ENCODE peak calls at places on chromosomes 16 and 17, in four cellular contexts. A, F, Z and R are unnamed samples.
A peak's percentile ranks its signal among the peaks of the same experiment; 100 is the strongest.

GRCh38 chr17:38397227-38397626 is 31.0 kb upstream of the ARHGAP23 start:
- DNase-seq in F (no peak), A (no peak), Z (no peak), R (no peak)

GRCh38 chr16:66483689-66484452 is 56.8 kb downstream of the BEAN1 start:
- DNase-seq in A (peak; percentile 89), F (peak; percentile 82), Z (peak; percentile 68), R (peak; percentile 46)

GRCh38 chr17:72463287-72464102 is 342.7 kb downstream of the SOX9 start:
- DNase-seq in F (no peak), A (peak; percentile 15), Z (no peak), R (no peak)

GRCh38 chr16:53678756-53679334 is 24.8 kb downstream of the RPGRIP1L start:
- DNase-seq in F (no peak), Z (no peak), A (no peak), R (peak; percentile 6)

GRCh38 chr16:48366165-48367093 is 18.8 kb downstream of the SIAH1 start:
- DNase-seq in F (peak; percentile 48), A (no peak), Z (peak; percentile 11), R (peak; percentile 71)

GRCh38 chr17:46759141-46759540 is 59.4 kb downstream of the WNT3 start:
- DNase-seq in F (no peak), A (no peak), Z (no peak), R (no peak)

GRCh38 chr16:31354394-31355291 is at the start of gene ITGAX:
- DNase-seq in A (peak; percentile 77), F (peak; percentile 52), Z (no peak), R (peak; percentile 7)

GRCh38 chr16:11310997-11311561 is 29.9 kb upstream of the PRM1 start:
- DNase-seq in A (no peak), F (no peak), Z (no peak), R (no peak)

GRCh38 chr17:77318021-77318420 is 177.3 kb downstream of the SEC14L1 start:
- DNase-seq in A (peak; percentile 63), F (no peak), Z (no peak), R (no peak)

GRCh38 chr17:40198576-40198975 is 20.5 kb upstream of the WIPF2 start:
- DNase-seq in A (no peak), Z (no peak), F (no peak), R (no peak)

GRCh38 chr16:7319514-7319913 is 13.1 kb upstream of the RBFOX1 start:
- DNase-seq in A (no peak), F (no peak), Z (no peak), R (no peak)

GRCh38 chr17:66126231-66126630 is 65.7 kb downstream of the CEP112 start:
- DNase-seq in F (no peak), Z (no peak), A (no peak), R (peak; percentile 29)

GRCh38 chr17:8162232-8162996 is at the start of gene VAMP2:
- DNase-seq in F (peak; percentile 62), Z (peak; percentile 84), A (peak; percentile 96), R (no peak)

GRCh38 chr16:81553814-81554675 is 109.4 kb downstream of the CMIP start:
- DNase-seq in Z (no peak), A (peak; percentile 29), F (no peak), R (no peak)

GRCh38 chr17:18041776-18042175 is 2.6 kb downstream of the GID4 start:
- DNase-seq in F (peak; percentile 32), Z (no peak), A (no peak), R (peak; percentile 93)

DNA sequence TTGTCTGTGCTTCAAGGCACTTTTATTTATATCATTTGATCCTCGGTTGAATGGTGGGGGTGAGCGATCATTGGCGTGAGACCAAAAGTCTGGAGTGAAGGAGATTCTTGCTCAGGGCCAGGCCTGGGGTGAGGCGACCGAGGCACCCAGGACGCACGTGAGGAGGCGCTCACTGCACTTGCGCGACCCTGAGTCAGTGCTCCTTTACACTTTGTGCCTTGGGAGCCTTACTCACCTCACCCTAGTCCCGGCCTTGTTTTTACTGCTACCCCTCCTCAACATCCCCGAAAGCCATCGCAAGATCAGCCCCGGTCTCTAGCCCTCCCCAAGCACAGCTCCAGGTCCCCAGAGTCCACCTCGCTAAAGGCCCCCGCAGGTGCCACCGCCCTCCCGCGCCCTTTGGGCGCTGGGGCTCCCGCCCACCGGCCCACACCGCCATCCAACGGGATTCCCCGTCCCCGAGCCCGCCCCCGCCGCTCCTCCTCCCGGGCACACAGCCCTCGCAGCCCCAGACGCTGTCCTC is 496 bp downstream of the EZH1 start:
- DNase-seq in A (peak; percentile 93), F (peak; percentile 81), Z (peak; percentile 47), R (peak; percentile 83)
- TF ChIP-seq CTCF in A (no peak), F (no peak), Z (no peak), R (no peak)

GRCh38 chr17:44442806-44443205 is 53.4 kb upstream of the ITGA2B start:
- DNase-seq in Z (no peak), A (no peak), F (no peak), R (no peak)

GRCh38 chr17:44436336-44436735 is 46.9 kb upstream of the ITGA2B start:
- DNase-seq in A (no peak), Z (no peak), F (no peak), R (no peak)

GRCh38 chr17:44444735-44445105 is 55.3 kb upstream of the ITGA2B start:
- DNase-seq in Z (no peak), F (no peak), A (no peak), R (peak; percentile 36)

GRCh38 chr17:44438634-44439033 is 49.2 kb upstream of the ITGA2B start:
- DNase-seq in A (no peak), Z (no peak), F (no peak), R (no peak)

GRCh38 chr17:44439168-44439567 is 49.7 kb upstream of the ITGA2B start:
- DNase-seq in F (no peak), A (no peak), Z (no peak), R (no peak)
- H3K4me3 ChIP-seq in F (no peak overlapping the region), A (no peak overlapping the region), Z (no peak overlapping the region), R (no peak overlapping the region)

DNA sequence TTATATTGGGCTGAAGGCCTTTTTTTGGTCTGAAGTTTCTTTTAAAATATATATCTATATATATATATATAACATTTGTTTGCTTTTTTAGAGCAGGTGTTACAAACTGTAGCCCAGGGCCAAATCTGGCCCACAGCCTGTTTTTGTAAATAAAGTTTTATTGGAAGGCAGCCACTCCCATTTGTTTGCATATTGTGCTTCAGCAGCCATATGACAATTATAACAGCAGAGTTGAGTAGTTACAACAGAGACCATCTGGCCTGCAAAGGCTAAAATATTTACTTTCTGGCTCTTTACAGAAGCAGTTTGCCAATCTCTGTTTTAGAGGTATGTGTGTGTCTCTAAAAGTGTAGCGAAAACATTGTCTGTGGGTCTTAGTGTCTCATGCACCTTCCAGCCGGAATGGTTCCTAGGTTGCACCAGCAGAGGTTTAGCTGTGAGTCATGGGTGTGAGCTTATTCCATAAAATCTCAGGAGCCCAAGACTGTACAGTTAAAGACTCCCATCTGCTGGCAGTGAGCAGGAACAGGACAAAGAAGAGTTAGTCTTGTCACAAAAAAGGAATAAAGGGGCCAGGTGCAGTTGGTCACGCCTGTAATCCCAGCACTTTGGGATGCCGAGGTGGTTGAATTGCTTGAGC is 23.8 kb downstream of the LCMT1 start:
- DNase-seq in Z (no peak), A (no peak), F (no peak), R (peak; percentile 79)
- TF ChIP-seq CTCF in Z (no peak), A (peak; percentile 13), F (peak; percentile 42), R (peak; percentile 41)

GRCh38 chr16:2963074-2963610 is 933 bp upstream of the KREMEN2 start:
- DNase-seq in F (no peak), Z (no peak), A (peak; percentile 64), R (no peak)
- H3K4me3 ChIP-seq in F (peak overlapping the region; percentile 91), Z (no peak overlapping the region), A (no peak overlapping the region), R (no peak overlapping the region)

DNA sequence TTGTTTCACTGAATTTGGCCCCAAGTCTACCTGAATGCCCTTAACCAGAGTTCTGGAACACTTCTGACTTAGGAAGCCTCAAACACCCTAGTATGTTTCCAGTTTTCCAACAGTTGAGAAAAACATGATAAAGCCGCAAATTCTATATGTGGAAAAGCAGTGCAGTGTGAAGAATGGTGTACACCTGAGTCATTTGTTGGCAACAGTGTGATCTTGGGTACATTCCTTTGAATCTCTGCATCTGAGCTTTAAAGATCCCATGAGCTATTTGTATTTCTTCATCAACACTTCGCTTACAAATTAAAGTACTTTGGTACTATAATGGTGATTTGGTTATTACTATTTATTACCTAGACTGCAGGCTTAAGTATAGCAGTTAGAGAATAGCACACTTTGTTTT is 93.6 kb upstream of the TBX2 start:
- DNase-seq in Z (no peak), F (no peak), A (no peak), R (peak; percentile 56)
- TF ChIP-seq CTCF in Z (no peak), F (no peak), A (no peak), R (no peak)

DNA sequence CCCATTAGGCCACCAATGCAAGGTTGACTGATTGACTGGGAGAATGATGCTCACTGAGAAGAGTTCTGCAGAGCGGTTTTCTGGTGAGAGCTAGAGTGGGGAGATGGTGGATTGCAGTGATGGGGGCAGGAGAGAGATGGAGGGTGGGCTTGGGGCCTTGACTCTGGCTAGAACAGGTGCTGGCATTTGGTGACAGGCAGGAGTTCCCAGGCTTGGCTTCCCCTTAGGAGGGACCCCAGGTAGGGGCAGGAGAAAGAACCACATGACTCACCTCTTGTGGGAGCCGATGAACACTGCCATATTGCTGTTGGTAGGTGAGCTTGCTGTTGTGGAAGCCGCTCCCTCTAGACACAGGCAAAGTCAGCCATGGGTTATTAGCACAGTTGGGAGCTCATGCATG is 8.0 kb downstream of the CD300LB start:
- DNase-seq in A (no peak), Z (no peak), F (no peak), R (no peak)
- H3K4me3 ChIP-seq in A (no peak overlapping the region), Z (no peak overlapping the region), F (no peak overlapping the region), R (no peak overlapping the region)

GRCh38 chr17:58191259-58191896 is 1.1 kb upstream of the EPX start:
- DNase-seq in A (no peak), F (no peak), Z (no peak), R (no peak)

GRCh38 chr17:58192612-58193011 is at the start of gene EPX:
- DNase-seq in Z (no peak), A (no peak), F (no peak), R (no peak)

GRCh38 chr17:58196610-58197009 is 4.1 kb downstream of the EPX start:
- DNase-seq in A (no peak), F (no peak), Z (no peak), R (no peak)

GRCh38 chr17:58195518-58196123 is 3.1 kb downstream of the EPX start:
- DNase-seq in Z (no peak), F (no peak), A (no peak), R (no peak)

DNA sequence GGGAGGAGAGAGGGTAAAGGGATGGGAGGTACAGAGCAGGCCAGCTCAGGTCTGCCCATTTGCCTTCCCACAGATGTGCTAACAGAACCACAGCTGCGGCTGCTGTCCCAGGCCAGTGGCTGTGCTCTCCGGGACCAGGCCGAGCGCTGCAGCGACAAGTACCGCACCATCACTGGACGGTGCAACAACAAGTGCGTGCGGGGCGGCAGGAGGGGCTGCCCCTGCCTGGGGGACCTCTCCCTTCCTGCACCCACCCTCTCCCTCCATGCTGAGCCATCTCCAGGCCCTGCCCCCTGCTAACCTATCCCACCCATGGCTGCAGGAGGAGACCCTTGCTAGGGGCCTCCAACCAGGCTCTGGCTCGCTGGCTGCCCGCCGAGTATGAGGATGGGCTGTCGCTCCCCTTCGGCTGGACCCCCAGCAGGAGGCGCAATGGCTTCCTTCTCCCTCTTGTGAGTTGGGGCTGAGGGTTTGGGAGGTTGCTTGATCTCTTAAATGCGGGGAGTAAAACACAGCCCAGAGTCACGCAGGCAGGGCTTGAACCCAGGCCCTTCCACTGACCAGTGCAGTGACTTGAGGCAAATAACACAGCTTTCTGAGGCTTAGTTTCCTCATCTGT is 1.2 kb downstream of the EPX start:
- DNase-seq in A (no peak), F (no peak), Z (no peak), R (no peak)
- TF ChIP-seq CTCF in A (no peak), F (peak; percentile 24), Z (no peak), R (no peak)